ENCODE peak calls at places on chromosomes 6 and 20, in five cellular contexts. R is activated CD4-positive, alpha-beta T cell treated with anti-CD3 and anti-CD28 coated beads for 1 hour; X is stimulated activated CD4-positive, alpha-beta T cell treated with anti-CD3 and anti-CD28 coated beads, Interleukin-4, amount 100 ng/mL, for 4 hours; C is T follicular helper cell; D is PC-3. G is an unnamed sample.

GRCh38 chr6:116370717-116371383 is at the start of gene DSE:
- DNase-seq in X (peak; percentile 75), R (peak; percentile 50), C (peak; percentile 44), D (peak; percentile 30), G (peak; percentile 94)

GRCh38 chr6:55902796-55903195 is 27.4 kb upstream of the BMP5 start:
- DNase-seq in D (no peak), C (no peak), X (no peak), R (no peak), G (peak; percentile 41)

GRCh38 chr6:157814883-157815282 is 8.2 kb upstream of the SNX9 start:
- DNase-seq in C (no peak), D (no peak), X (no peak), R (no peak), G (no peak)

GRCh38 chr20:1894951-1895673 is at the start of gene SIRPA:
- DNase-seq in D (peak; percentile 66), R (no peak), X (no peak), C (no peak), G (peak; percentile 83)

GRCh38 chr20:10919549-10920140 is 245.8 kb upstream of the JAG1 start:
- DNase-seq in R (no peak), X (no peak), D (peak; percentile 96), C (no peak), G (peak; percentile 53)

GRCh38 chr20:62742550-62742949 is 33.9 kb downstream of the NTSR1 start:
- DNase-seq in D (no peak), R (no peak), C (no peak), X (no peak), G (no peak)

GRCh38 chr6:108133594-108134179 is 32.1 kb upstream of the NR2E1 start:
- DNase-seq in R (no peak), X (no peak), C (no peak), D (peak; percentile 73), G (peak; percentile 83)

GRCh38 chr6:86357877-86358276 is 579.5 kb upstream of the HTR1E start:
- DNase-seq in R (no peak), D (no peak), X (no peak), C (no peak), G (no peak)

GRCh38 chr20:51650685-51651134 is 108.2 kb upstream of the NFATC2 start:
- DNase-seq in C (no peak), X (no peak), D (peak; percentile 73), R (no peak), G (peak; percentile 61)

GRCh38 chr6:160520043-160520904 is 143.8 kb downstream of the LPA start:
- DNase-seq in C (peak; percentile 27), D (peak; percentile 33), X (peak; percentile 63), R (peak; percentile 63), G (peak; percentile 89)

GRCh38 chr6:118500130-118501015 is 47.7 kb upstream of the PLN start:
- DNase-seq in R (no peak), D (no peak), C (no peak), X (no peak), G (peak; percentile 52)

GRCh38 chr20:31720486-31721407 is 1.9 kb downstream of the BCL2L1 start:
- DNase-seq in X (no peak), R (no peak), C (no peak), D (peak; percentile 13), G (peak; percentile 32)

GRCh38 chr6:81075974-81076373 is 676.5 kb downstream of the TENT5A start:
- DNase-seq in X (no peak), C (no peak), R (no peak), D (peak; percentile 9), G (peak; percentile 33)

GRCh38 chr6:17417817-17418216 is 24.4 kb downstream of the CAP2 start:
- DNase-seq in X (no peak), D (peak; percentile 95), R (no peak), C (no peak), G (peak; percentile 92)

GRCh38 chr6:145147559-145147958 is 587.8 kb downstream of the EPM2A start:
- DNase-seq in X (no peak), D (peak; percentile 7), R (no peak), C (no peak), G (peak; percentile 28)

GRCh38 chr20:36632487-36633284 is 13.3 kb downstream of the SLA2 start:
- DNase-seq in D (no peak), C (no peak), X (no peak), R (no peak), G (no peak)

GRCh38 chr20:32114305-32114960 is 4.9 kb downstream of the TM9SF4 start:
- DNase-seq in X (no peak), C (no peak), R (no peak), D (no peak), G (peak; percentile 43)

GRCh38 chr20:51811040-51811351 is 8.7 kb upstream of the SALL4 start:
- DNase-seq in D (peak; percentile 58), R (no peak), X (no peak), C (no peak), G (peak; percentile 55)

GRCh38 chr6:3318821-3319540 is 60.2 kb downstream of the PSMG4 start:
- DNase-seq in C (no peak), X (no peak), D (no peak), R (no peak), G (no peak)

GRCh38 chr6:13354331-13355042 is 26.1 kb upstream of the TBC1D7 start:
- DNase-seq in C (no peak), R (no peak), X (no peak), D (peak; percentile 66), G (peak; percentile 61)

GRCh38 chr6:21273451-21273850 is 320.1 kb upstream of the SOX4 start:
- DNase-seq in D (no peak), C (no peak), X (no peak), R (no peak), G (no peak)

GRCh38 chr6:90184334-90185298 is 112.0 kb downstream of the BACH2 start:
- DNase-seq in D (peak; percentile 59), R (no peak), C (no peak), X (no peak), G (no peak)

GRCh38 chr20:22402550-22402949 is 181.8 kb downstream of the FOXA2 start:
- DNase-seq in D (no peak), R (no peak), X (no peak), C (no peak), G (no peak)

GRCh38 chr6:89048985-89049384 is 31.6 kb upstream of the PNRC1 start:
- DNase-seq in X (no peak), R (no peak), C (no peak), D (peak; percentile 53), G (peak; percentile 43)

GRCh38 chr6:90214461-90214860 is 82.2 kb downstream of the BACH2 start:
- DNase-seq in R (no peak), X (no peak), C (no peak), D (no peak), G (no peak)

GRCh38 chr6:136382676-136383075 is 93.0 kb upstream of the BCLAF1 start:
- DNase-seq in D (no peak), C (no peak), R (no peak), X (no peak), G (peak; percentile 28)

GRCh38 chr6:115982453-115982852 is 78.2 kb downstream of the FRK start:
- DNase-seq in R (no peak), X (no peak), D (peak; percentile 45), C (no peak), G (no peak)

GRCh38 chr20:63441777-63442493 is 30.5 kb downstream of the KCNQ2 start:
- DNase-seq in R (peak; percentile 39), C (peak; percentile 35), X (peak; percentile 55), D (peak; percentile 73), G (peak; percentile 52)

GRCh38 chr6:118596774-118597332 is 48.8 kb downstream of the PLN start:
- DNase-seq in C (no peak), D (no peak), X (peak; percentile 16), R (no peak), G (no peak)

GRCh38 chr6:135054238-135054574 is 416 bp downstream of the HBS1L start:
- DNase-seq in R (no peak), D (peak; percentile 2), C (no peak), X (no peak), G (no peak)

G was measured in adipocyte.